ENCODE peak calls at places on chromosome 5, in six cellular contexts. T, B, S, R, P and D are unnamed samples.

GRCh38 chr5:141779642-141780041 is 97.6 kb upstream of the ARAP3 start:
- DNase-seq in T (peak), B (no peak), S (no peak), R (peak), P (no peak), D (no peak)

GRCh38 chr5:33854733-33855151 is 37.0 kb downstream of the ADAMTS12 start:
- DNase-seq in T (peak), B (no peak), S (peak), R (peak), P (peak), D (peak)

GRCh38 chr5:79193643-79194042 is 42.3 kb upstream of the JMY start:
- DNase-seq in T (no peak), B (no peak), S (no peak), R (peak), P (peak), D (no peak)

GRCh38 chr5:165057156-165057555 is 1551.7 kb downstream of the MAT2B start:
- DNase-seq in T (no peak), B (no peak), S (no peak), R (no peak), P (no peak), D (no peak)

GRCh38 chr5:68024426-68024825 is 191.1 kb upstream of the PIK3R1 start:
- DNase-seq in T (no peak), B (no peak), S (no peak), R (peak), P (no peak), D (no peak)

GRCh38 chr5:78483809-78484521 is 123.5 kb downstream of the SCAMP1 start:
- DNase-seq in T (no peak), B (no peak), S (no peak), R (peak), P (no peak), D (no peak)

GRCh38 chr5:66923922-66924321 is 272.7 kb downstream of the CD180 start:
- DNase-seq in T (no peak), B (no peak), S (no peak), R (no peak), P (no peak), D (no peak)

GRCh38 chr5:59036274-59036961 is 453.5 kb downstream of the RAB3C start:
- DNase-seq in T (peak), B (no peak), S (no peak), R (peak), P (peak), D (no peak)

GRCh38 chr5:58009754-58010153 is 450.1 kb downstream of the PLK2 start:
- DNase-seq in T (no peak), B (no peak), S (no peak), R (no peak), P (no peak), D (no peak)

GRCh38 chr5:5342784-5343183 is 79.7 kb upstream of the ICE1 start:
- DNase-seq in T (no peak), B (no peak), S (no peak), R (peak), P (no peak), D (no peak)

GRCh38 chr5:87322381-87322780 is 54.7 kb downstream of the RASA1 start:
- DNase-seq in T (no peak), B (no peak), S (no peak), R (no peak), P (no peak), D (no peak)

GRCh38 chr5:52892242-52892878 is 96.8 kb upstream of the ITGA2 start:
- DNase-seq in T (no peak), B (no peak), S (no peak), R (no peak), P (no peak), D (no peak)

GRCh38 chr5:53009816-53010215 is 20.7 kb downstream of the ITGA2 start:
- DNase-seq in T (no peak), B (no peak), S (no peak), R (no peak), P (no peak), D (no peak)

GRCh38 chr5:1936413-1936812 is 53.7 kb upstream of the IRX4 start:
- DNase-seq in T (no peak), B (no peak), S (no peak), R (no peak), P (peak), D (no peak)

GRCh38 chr5:343461-344401 is 22.2 kb downstream of the AHRR start:
- DNase-seq in T (no peak), B (peak), S (no peak), R (peak), P (no peak), D (peak)

GRCh38 chr5:13188393-13188792 is 756.1 kb downstream of the DNAH5 start:
- DNase-seq in T (no peak), B (no peak), S (no peak), R (peak), P (no peak), D (no peak)

GRCh38 chr5:111582962-111583669 is 70.8 kb upstream of the STARD4 start:
- DNase-seq in T (peak), B (no peak), S (no peak), R (peak), P (no peak), D (no peak)
- H3K4me3 ChIP-seq in T (no peak), B (no peak), S (no peak), R (no peak), P (no peak), D (no peak)

DNA sequence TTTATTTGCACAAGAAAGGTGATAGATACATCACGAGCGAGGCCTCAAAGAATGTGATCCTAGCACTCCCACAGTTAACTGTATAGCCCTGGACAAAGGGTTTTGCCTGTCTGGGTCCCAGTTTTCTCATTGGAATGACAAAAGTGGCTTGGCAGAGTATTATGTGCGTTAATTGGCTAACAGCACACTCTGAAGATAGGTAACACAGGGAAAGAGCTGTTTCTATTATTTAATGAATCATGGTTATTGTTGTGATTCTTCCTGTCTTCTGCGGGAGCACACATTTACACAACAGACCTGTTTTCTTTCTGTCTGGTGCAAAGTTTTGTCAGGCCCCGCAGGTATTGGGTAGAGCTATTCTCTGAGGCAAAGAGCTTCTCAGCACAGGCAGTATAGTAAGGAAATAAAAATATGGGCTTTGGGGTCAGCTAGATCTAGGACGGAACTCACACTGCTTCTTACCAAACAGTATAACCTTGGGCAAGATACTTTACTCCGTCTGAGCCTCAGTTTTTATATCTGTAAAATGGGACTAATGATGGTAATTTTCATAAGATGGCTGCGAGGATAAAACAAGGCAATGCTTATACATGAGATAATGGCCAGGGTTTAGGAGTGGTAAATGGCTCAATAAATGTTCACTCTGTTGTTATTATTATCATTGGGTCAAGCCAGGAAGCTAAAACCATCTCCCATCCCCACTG is 78.9 kb downstream of the PLAC8L1 start:
- DNase-seq in T (no peak), B (no peak), S (peak), R (no peak), P (no peak), D (peak)
- H3K4me3 ChIP-seq in T (no peak), B (no peak), S (no peak), R (no peak), P (no peak), D (no peak)

DNA sequence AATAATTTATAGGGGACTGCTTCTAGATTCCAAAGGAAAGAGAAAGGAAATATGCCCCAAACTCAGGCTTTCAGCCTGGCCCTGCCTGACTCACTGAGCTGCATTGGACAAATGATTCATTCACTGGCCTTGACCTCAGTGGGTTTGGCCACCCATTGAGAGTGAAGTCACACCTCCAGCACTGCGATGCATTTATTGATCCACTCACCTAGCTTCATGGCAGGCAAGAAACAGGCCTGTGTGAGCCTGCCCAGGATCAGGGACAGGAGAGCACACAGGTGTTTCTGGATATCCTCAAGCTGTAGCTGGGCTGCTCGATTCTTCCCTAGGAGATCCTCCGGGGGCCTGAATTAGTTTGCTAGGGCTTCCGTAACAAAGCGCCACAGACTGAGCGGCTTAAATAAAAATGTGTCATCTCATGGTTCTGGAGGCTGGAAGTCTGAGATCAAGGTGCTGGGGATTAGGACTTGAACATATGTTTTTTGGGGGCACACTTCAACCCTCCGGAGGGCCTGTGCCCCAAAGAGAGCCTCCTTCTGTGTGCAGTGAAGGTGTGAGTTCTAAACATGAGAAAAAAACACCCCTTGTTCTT is 7.3 kb upstream of the DUSP1 start:
- DNase-seq in T (no peak), B (no peak), S (no peak), R (peak), P (peak), D (no peak)
- H3K4me3 ChIP-seq in T (no peak), B (no peak), S (no peak), R (no peak), P (peak), D (no peak)

GRCh38 chr5:177430972-177431316 is 4.5 kb downstream of the GRK6 start:
- DNase-seq in T (no peak), B (no peak), S (no peak), R (no peak), P (no peak), D (no peak)
- H3K4me3 ChIP-seq in T (no peak), B (no peak), S (no peak), R (no peak), P (no peak), D (no peak)

DNA sequence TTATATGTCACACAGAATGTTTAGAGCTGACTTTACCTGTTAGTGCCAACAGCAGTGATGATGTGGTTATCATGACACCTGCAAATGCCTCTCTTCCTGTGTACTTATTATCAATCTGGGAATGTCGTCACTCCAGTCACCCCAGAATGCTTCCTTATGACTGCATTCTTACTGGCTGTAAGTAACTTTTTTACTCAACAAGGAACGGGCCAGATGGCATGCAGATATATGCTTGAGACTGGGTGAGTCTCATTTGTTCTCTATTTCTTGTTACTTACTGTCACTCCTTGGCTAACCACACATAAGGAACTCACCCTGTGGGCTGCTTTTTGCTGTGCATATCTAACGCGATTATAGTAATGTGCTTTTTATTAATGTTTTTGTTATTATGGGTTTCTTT is 385.5 kb upstream of the MEF2C start:
- DNase-seq in T (no peak), B (no peak), S (no peak), R (peak), P (no peak), D (no peak)
- H3K4me3 ChIP-seq in T (no peak), B (no peak), S (no peak), R (no peak), P (no peak), D (no peak)